ENCODE peak calls at places on chromosome 12, in four cellular contexts. V, U, W and R are unnamed samples. For H3K4me1, the result is how much of the 10 kb centered on the place peaks cover.

GRCh38 chr12:31245822-31246469 is 80.0 kb downstream of the SINHCAF start:
- DNase-seq in V (no peak), U (no peak), W (no peak), R (no peak)

GRCh38 chr12:89328483-89329030 is 23.7 kb downstream of the DUSP6 start:
- DNase-seq in V (no peak), U (no peak), W (no peak), R (no peak)

GRCh38 chr12:118370601-118371000 is 2.1 kb downstream of the TAOK3 start:
- DNase-seq in V (no peak), U (no peak), W (no peak), R (no peak)

GRCh38 chr12:93502802-93503623 is 35.7 kb downstream of the MRPL42 start:
- DNase-seq in V (no peak), U (no peak), W (peak), R (no peak)

GRCh38 chr12:32765906-32766305 is 10.2 kb upstream of the YARS2 start:
- DNase-seq in V (no peak), U (no peak), W (no peak), R (no peak)

GRCh38 chr12:54404061-54405004 is 14.7 kb downstream of the ITGA5 start:
- DNase-seq in V (no peak), U (no peak), W (peak), R (no peak)

GRCh38 chr12:57454566-57455373 is at the start of gene INHBE:
- DNase-seq in V (no peak), U (no peak), W (peak), R (no peak)

GRCh38 chr12:124837958-124838803 is 25.5 kb downstream of the SCARB1 start:
- DNase-seq in V (peak), U (peak), W (no peak), R (peak)

GRCh38 chr12:29971431-29971830 is 187.7 kb upstream of the TMTC1 start:
- DNase-seq in V (no peak), U (no peak), W (peak), R (no peak)

GRCh38 chr12:4910502-4911315 is 1.0 kb downstream of the KCNA1 start:
- DNase-seq in V (no peak), U (no peak), W (no peak), R (no peak)

GRCh38 chr12:7642876-7643309 is 22.8 kb downstream of the APOBEC1 start:
- DNase-seq in V (no peak), U (no peak), W (no peak), R (no peak)

GRCh38 chr12:64672925-64673409 is 62.7 kb downstream of the RASSF3 start:
- DNase-seq in V (peak), U (no peak), W (no peak), R (peak)

GRCh38 chr12:67477682-67478265 is 170.8 kb upstream of the DYRK2 start:
- DNase-seq in V (no peak), U (no peak), W (no peak), R (no peak)

GRCh38 chr12:56517854-56518253 is 3.8 kb upstream of the RBMS2 start:
- DNase-seq in V (no peak), U (no peak), W (no peak), R (no peak)

GRCh38 chr12:30622509-30622908 is 73.2 kb downstream of the IPO8 start:
- DNase-seq in V (no peak), U (no peak), W (no peak), R (no peak)

DNA sequence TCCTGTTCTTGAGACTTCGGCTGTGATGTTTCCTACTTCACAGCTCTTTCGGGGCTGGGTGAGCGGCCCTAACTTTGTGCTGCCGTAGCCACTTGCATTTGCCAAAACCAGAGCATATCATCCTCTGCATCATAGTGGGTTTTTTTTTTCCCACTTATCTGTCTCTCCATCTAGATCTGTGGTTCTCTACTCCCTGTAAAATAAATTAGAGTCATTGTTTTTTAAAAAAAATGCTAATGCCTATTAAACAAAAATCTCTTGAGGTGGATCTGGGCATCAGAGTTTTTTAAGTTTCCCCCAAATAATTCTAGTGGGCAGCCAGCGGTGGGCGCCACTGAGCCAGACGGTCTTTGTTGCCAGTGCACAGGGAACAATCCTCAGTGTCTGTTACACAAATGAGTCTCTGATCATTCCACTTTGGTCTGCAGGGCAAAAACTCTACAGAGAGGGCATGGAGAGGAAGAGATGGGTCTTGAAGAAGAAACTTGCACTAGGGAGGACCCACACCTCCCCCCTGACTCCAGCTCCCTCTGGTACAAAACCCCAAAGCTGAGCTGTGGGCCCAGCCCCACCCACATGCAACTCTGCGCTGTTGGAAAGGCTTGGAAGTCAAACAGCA is 62.4 kb upstream of the BCL2L14 start:
- DNase-seq in V (no peak), U (no peak), W (no peak), R (no peak)
- H3K4me1 ChIP-seq in V (under half), U (under half), W (under half), R (under half)

GRCh38 chr12:52896190-52897100 is 8.4 kb downstream of the KRT8 start:
- DNase-seq in V (no peak), U (no peak), W (no peak), R (peak)
- H3K4me1 ChIP-seq in V (under half), U (half or more), W (under half), R (half or more)

GRCh38 chr12:80937391-80938238 is at the start of gene LIN7A:
- DNase-seq in V (peak), U (peak), W (peak), R (peak)

GRCh38 chr12:80939231-80939950 is 1.7 kb upstream of the LIN7A start:
- DNase-seq in V (no peak), U (no peak), W (no peak), R (no peak)

GRCh38 chr12:80938397-80938796 is 663 bp upstream of the LIN7A start:
- DNase-seq in V (no peak), U (no peak), W (no peak), R (no peak)

GRCh38 chr12:80943345-80943744 is 5.6 kb upstream of the LIN7A start:
- DNase-seq in V (no peak), U (no peak), W (no peak), R (no peak)

GRCh38 chr12:80941916-80942315 is 4.2 kb upstream of the LIN7A start:
- DNase-seq in V (no peak), U (no peak), W (no peak), R (no peak)
- H3K4me1 ChIP-seq in V (under half), U (under half), W (under half), R (under half)

GRCh38 chr12:116217045-116217444 is 60.4 kb downstream of the MED13L start:
- DNase-seq in V (no peak), U (no peak), W (no peak), R (no peak)
- H3K4me1 ChIP-seq in V (half or more), U (under half), W (under half), R (under half)

DNA sequence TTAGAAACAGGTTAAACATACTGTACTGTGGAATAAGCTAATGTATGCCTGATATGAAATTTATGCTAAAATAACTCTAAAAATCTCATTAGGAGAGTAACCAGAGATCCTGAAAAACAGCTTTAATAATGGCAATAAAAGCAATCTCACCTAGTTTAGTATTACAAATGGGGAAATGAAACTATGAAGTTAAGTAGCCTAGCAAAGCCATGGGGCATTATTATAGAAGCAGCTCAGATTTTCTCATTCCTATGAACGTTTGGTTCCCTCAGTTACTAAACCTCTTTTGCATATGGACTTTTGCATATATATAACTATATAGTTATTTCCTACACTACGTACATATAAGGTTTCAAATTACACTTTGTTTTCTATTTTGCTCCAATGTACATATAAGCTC is 25.0 kb upstream of the APPL2 start:
- DNase-seq in V (no peak), U (no peak), W (no peak), R (no peak)
- H3K4me1 ChIP-seq in V (under half), U (under half), W (under half), R (under half)

DNA sequence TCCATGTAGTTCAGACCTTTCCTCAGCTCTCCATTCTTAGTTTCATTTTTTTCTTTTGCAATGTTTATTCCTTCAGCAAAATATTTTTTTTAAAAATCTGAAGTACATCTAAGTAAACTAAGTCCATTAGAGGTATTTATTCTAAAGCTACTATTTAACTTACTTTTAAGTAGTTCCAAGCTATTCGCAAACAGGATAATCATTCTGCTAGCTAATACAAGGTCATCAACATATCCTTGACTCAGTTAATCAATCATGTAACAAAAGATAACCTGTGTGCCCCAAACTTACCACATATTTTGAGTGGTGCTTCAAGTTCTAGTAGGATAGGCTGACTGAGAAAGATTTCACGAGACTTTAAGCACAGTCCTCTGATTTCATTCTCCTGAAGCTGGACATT is 11.2 kb downstream of the PPP1CC start:
- DNase-seq in V (no peak), U (no peak), W (no peak), R (no peak)
- H3K4me1 ChIP-seq in V (half or more), U (under half), W (under half), R (under half)

DNA sequence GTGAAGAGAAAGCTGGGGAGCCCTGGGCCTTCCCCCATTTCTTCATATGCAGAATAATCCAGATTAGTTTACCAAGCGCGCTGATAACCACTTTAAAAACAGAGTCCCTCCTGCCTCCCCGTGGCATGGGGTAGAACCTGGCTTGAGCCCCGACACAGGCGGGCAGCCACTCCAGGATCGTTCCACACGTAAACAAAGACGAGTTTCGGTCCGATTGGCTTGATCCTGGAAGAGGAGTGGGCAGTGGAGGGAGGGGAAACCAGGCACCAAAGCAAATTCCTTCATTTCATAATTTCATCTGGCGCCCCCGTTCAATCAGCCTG is 909 bp upstream of the GPRC5A start:
- DNase-seq in V (no peak), U (peak), W (no peak), R (no peak)
- H3K4me1 ChIP-seq in V (under half), U (under half), W (under half), R (under half)

DNA sequence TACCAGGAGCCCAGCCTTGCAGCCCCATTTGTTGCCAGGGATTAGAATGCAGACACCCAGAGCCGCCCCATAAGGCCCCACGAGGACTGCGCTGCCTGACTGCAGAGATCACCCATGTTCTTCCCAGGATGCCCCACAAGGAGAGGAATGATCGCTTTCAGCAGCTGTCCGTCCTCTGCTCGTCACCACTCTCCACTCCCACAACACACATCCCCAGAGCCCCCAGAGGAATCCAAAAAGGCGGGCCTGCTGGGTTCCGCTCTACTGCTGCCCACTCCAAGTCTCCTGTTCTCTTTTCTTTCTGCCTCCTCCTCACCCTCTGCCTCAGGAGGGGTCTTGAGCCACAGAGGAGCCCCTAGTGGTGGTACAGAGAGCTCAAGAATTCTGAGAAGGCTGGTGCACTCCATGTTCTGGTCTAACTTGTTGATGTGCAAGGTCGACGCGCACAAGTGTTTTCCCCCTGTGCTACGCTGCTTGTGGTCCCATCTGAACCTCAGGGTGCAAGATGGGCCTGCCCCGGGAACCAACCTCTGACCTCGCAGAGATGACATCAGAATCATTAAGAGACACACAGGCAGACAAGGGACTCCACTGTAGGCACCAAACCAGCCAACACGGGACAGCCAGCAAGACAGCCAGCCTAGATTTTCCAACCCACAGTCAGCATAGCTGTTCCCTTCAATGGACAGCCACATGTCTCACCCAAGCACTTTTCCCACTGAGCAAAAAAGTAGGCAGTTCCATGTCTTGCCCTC is 30.0 kb downstream of the PXN start:
- DNase-seq in V (peak), U (peak), W (no peak), R (no peak)
- H3K4me1 ChIP-seq in V (half or more), U (half or more), W (half or more), R (half or more)